ENCODE peak calls at places on chromosomes 3 and 15, in six cellular contexts. D is colonic mucosa, M is spleen, L is ascending aorta, V is HFFc6, O is A549. A is an unnamed sample.

GRCh38 chr15:38525489-38525888 is 39.1 kb downstream of the RASGRP1 start:
- DNase-seq in L (no peak), O (no peak), M (no peak), V (no peak), D (no peak), A (no peak)

GRCh38 chr3:124246949-124247348 is 255.0 kb upstream of the ROPN1 start:
- DNase-seq in D (peak), M (no peak), L (no peak), O (peak), V (no peak), A (peak)

GRCh38 chr3:52277071-52277964 is 1.1 kb downstream of the WDR82 start:
- DNase-seq in M (peak), L (no peak), D (peak), O (peak), V (peak), A (peak)

GRCh38 chr3:179661777-179662176 is 8.9 kb downstream of the USP13 start:
- DNase-seq in V (no peak), M (no peak), L (no peak), D (no peak), O (no peak), A (no peak)

GRCh38 chr3:62210016-62210415 is 163.3 kb downstream of the FEZF2 start:
- DNase-seq in O (no peak), M (no peak), L (no peak), D (no peak), V (no peak), A (no peak)

GRCh38 chr15:90261811-90262210 is 3.7 kb upstream of the NGRN start:
- DNase-seq in L (no peak), O (no peak), D (peak), V (peak), M (peak), A (no peak)

GRCh38 chr3:189754356-189754755 is 123.2 kb downstream of the TP63 start:
- DNase-seq in O (no peak), V (no peak), D (no peak), L (no peak), M (no peak), A (no peak)

GRCh38 chr15:64667736-64668161 is 107.6 kb downstream of the RBPMS2 start:
- DNase-seq in V (peak), L (no peak), M (no peak), D (no peak), O (no peak), A (no peak)

GRCh38 chr3:42535981-42536784 is 33.7 kb downstream of the VIPR1 start:
- DNase-seq in M (peak), V (peak), O (peak), D (peak), L (no peak), A (peak)

GRCh38 chr15:23648920-23649515 is 1.4 kb upstream of the MAGEL2 start:
- DNase-seq in D (peak), V (no peak), L (no peak), M (no peak), O (peak), A (peak)

GRCh38 chr3:22989716-22990115 is 213.4 kb upstream of the UBE2E2 start:
- DNase-seq in D (no peak), M (no peak), L (no peak), O (no peak), V (no peak), A (no peak)

GRCh38 chr15:70092462-70092850 is 5.3 kb downstream of the TLE3 start:
- DNase-seq in L (no peak), M (no peak), V (no peak), D (no peak), O (no peak), A (no peak)

GRCh38 chr3:69504232-69504631 is 118.3 kb upstream of the FRMD4B start:
- DNase-seq in D (no peak), V (no peak), M (no peak), L (no peak), O (no peak), A (no peak)

GRCh38 chr15:25465835-25466234 is 27.0 kb upstream of the UBE3A start:
- DNase-seq in D (no peak), L (no peak), O (no peak), V (no peak), M (no peak), A (no peak)

GRCh38 chr3:105957722-105958121 is 88.9 kb upstream of the CBLB start:
- DNase-seq in O (no peak), V (peak), M (no peak), L (no peak), D (no peak), A (no peak)

GRCh38 chr3:10981961-10982360 is 10.6 kb upstream of the SLC6A1 start:
- DNase-seq in L (no peak), D (no peak), V (no peak), O (no peak), M (no peak), A (no peak)

GRCh38 chr3:178353292-178353814 is 182.9 kb upstream of the KCNMB2 start:
- DNase-seq in M (no peak), L (no peak), V (no peak), O (no peak), D (no peak), A (no peak)

GRCh38 chr3:156762631-156763185 is 63.4 kb upstream of the LEKR1 start:
- DNase-seq in M (no peak), V (peak), D (no peak), L (no peak), O (no peak), A (no peak)

GRCh38 chr3:112629425-112629824 is 11.5 kb downstream of the CCDC80 start:
- DNase-seq in M (no peak), L (no peak), D (peak), O (peak), V (peak), A (no peak)

GRCh38 chr3:16136042-16136441 is 38.4 kb upstream of the GALNT15 start:
- DNase-seq in O (no peak), D (no peak), V (peak), M (no peak), L (no peak), A (no peak)

GRCh38 chr3:44445786-44446185 is 31.7 kb downstream of the ZNF445 start:
- DNase-seq in V (no peak), L (no peak), O (no peak), D (no peak), M (no peak), A (no peak)

GRCh38 chr3:65233561-65233960 is 545.8 kb upstream of the ADAMTS9 start:
- DNase-seq in L (no peak), V (no peak), O (no peak), D (no peak), M (no peak), A (no peak)

GRCh38 chr3:194240766-194241165 is 104.8 kb downstream of the HES1 start:
- DNase-seq in L (no peak), V (no peak), D (no peak), O (no peak), M (no peak), A (no peak)

GRCh38 chr15:34879112-34879511 is 83.8 kb upstream of the ACTC1 start:
- DNase-seq in O (no peak), L (no peak), M (no peak), V (no peak), D (no peak), A (no peak)

GRCh38 chr3:167113466-167113865 is 266.6 kb downstream of the ZBBX start:
- DNase-seq in L (no peak), D (no peak), M (no peak), V (no peak), O (no peak), A (no peak)

GRCh38 chr15:47066386-47066785 is 650.9 kb upstream of the SEMA6D start:
- DNase-seq in L (no peak), D (no peak), M (no peak), V (no peak), O (no peak), A (no peak)

GRCh38 chr3:37015631-37016030 is 22.3 kb downstream of the MLH1 start:
- DNase-seq in L (no peak), O (no peak), M (no peak), D (no peak), V (no peak), A (no peak)

GRCh38 chr3:112582242-112582874 is 20.5 kb downstream of the SLC35A5 start:
- DNase-seq in M (no peak), L (no peak), V (peak), D (no peak), O (peak), A (peak)

GRCh38 chr3:113157408-113157980 is 53.9 kb upstream of the BOC start:
- DNase-seq in M (no peak), O (no peak), L (no peak), D (no peak), V (no peak), A (no peak)

GRCh38 chr3:177960722-177961121 is 575.5 kb upstream of the KCNMB2 start:
- DNase-seq in M (no peak), O (no peak), V (no peak), L (no peak), D (no peak), A (no peak)

GRCh38 chr3:120743081-120743365 is 479 bp downstream of the GTF2E1 start:
- DNase-seq in M (no peak), O (no peak), D (no peak), V (no peak), L (no peak), A (no peak)

GRCh38 chr3:151468284-151468917 is 7.5 kb upstream of the IGSF10 start:
- DNase-seq in O (peak), L (no peak), V (peak), D (peak), M (no peak), A (peak)

GRCh38 chr15:46297766-46298165 is 662.9 kb downstream of the SQOR start:
- DNase-seq in D (no peak), M (no peak), V (no peak), L (no peak), O (no peak), A (no peak)

GRCh38 chr15:63601026-63601726 is 4.0 kb downstream of the FBXL22 start:
- DNase-seq in O (peak), L (no peak), D (peak), M (peak), V (peak), A (no peak)
- TF ChIP-seq CTCF in O (no peak), L (no peak), D (no peak), M (peak), V (no peak), A (peak)

GRCh38 chr15:80475572-80475971 is 71.4 kb downstream of the ARNT2 start:
- DNase-seq in O (no peak), M (no peak), L (no peak), V (no peak), D (no peak), A (no peak)
- TF ChIP-seq CTCF in O (no peak), M (no peak), L (no peak), V (peak), D (no peak), A (no peak)

DNA sequence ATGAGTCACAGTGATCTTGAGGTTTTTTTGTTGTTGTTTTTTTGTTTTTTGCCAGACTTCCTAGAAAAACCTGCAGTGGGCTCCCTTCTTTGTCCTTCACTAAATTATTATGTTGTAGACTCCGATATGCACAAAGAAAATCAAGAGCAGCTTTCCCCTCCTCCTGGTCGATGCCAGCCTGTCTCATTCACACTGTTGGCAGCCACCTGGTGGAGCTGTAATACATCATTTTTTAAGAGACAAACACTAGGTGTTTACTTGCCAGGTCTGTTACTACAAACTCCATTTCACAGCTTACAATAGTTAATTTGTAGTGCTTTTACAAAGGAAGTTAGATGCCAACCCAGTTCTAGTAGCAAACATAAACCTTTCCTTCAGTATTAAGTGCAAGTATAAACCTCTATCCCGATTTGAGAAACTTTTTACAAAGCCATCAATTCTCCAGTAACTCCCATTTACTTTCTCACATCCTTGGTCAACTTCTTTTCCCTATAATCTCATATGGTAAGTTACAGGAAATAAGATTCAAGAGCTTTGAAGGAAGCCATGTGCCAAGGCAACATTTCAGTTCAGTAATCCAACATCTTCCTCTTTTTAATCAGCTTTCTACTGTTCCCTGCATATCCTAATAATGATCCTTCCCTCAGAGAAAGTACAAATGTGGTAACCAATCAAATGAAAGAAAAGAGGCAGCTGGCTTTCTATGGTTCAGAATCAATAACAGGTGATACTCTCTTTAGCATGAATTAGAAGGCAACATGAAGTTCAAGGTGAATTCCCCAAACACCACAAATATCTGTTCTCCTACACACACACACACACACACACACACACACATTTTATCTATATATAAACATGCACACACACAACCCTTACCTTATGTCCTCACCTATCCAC is 14.0 kb downstream of the AAGAB start:
- DNase-seq in L (no peak), M (no peak), D (no peak), V (no peak), O (peak), A (peak)
- TF ChIP-seq CTCF in L (peak), M (no peak), D (no peak), V (peak), O (peak), A (peak)

DNA sequence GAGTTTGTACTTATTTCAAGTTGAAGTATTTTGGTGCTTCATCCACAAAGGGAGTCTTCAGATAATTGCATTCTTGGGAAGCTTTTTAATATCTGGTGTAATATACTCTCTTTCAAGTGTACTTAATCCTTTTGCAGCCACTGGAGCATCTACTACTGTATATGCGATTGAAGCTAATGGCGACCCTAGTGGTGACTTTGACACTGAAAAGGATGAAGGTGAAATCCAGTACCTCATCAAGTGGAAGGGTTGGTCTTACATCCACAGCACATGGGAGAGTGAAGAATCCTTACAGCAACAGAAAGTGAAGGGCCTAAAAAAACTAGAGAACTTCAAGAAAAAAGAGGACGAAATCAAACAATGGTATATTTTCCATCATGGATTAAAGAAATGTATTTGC is 42.6 kb downstream of the CHD2 start:
- DNase-seq in O (no peak), V (no peak), L (no peak), M (no peak), D (no peak), A (no peak)
- TF ChIP-seq CTCF in O (no peak), V (no peak), L (no peak), M (no peak), D (no peak), A (no peak)

GRCh38 chr3:55405436-55405835 is 81.7 kb downstream of the WNT5A start:
- DNase-seq in M (no peak), D (no peak), O (peak), V (no peak), L (no peak), A (no peak)
- TF ChIP-seq CTCF in M (no peak), D (no peak), O (no peak), V (peak), L (no peak), A (peak)

DNA sequence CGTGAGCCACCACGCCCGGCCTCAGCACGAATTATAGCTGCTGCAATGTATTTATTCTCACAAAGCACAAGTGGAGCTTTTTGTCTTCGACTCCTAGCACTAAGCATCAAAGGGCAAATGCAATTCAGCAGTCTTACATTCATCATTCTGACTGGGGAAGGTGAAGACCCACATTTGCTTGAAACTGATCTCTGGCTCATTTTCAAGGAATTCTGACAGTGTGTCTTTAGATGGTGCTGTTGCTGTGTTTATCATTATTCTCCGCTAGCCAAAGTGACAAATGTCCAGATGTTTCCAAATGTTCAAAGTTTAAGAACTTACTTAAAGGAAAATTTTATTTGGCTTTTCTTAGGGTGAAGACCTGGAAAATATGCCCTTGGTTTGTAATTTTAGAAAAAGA is 55.9 kb downstream of the SGO1 start:
- DNase-seq in O (no peak), M (no peak), D (no peak), V (no peak), L (no peak), A (no peak)
- TF ChIP-seq CTCF in O (no peak), M (no peak), D (no peak), V (no peak), L (no peak), A (peak)

GRCh38 chr3:14373753-14374376 is 28.5 kb upstream of the SLC6A6 start:
- DNase-seq in O (no peak), M (no peak), D (no peak), V (no peak), L (no peak), A (no peak)

GRCh38 chr3:14377044-14377837 is 25.2 kb upstream of the SLC6A6 start:
- DNase-seq in V (no peak), O (no peak), M (no peak), D (no peak), L (no peak), A (no peak)

GRCh38 chr3:14376348-14377043 is 25.9 kb upstream of the SLC6A6 start:
- DNase-seq in D (no peak), V (no peak), L (no peak), O (no peak), M (no peak), A (no peak)

GRCh38 chr3:14374444-14374883 is 27.9 kb upstream of the SLC6A6 start:
- DNase-seq in D (no peak), M (no peak), O (no peak), L (no peak), V (no peak), A (no peak)

DNA sequence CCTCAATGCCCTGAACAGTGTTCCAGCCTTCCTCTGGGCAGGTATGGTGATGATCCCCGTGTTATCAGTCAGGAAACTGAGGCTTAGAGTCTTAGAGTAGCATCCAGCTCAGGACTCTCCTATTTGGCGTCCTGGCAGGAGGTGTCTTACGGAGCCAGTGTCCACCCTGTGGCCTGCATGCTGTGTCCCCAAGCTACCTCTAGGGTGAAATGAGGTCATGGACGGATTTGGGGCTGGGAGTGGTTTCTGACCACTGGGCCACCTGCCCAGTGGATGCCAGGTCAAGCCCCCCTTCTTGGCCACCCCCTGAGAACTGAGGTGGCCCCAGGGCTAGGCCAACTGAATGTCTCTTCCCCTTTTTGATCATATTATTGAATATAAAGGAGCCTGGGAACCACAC is 27.2 kb upstream of the SLC6A6 start:
- DNase-seq in D (no peak), L (no peak), O (no peak), M (no peak), V (no peak), A (no peak)
- TF ChIP-seq CTCF in D (no peak), L (no peak), O (no peak), M (no peak), V (peak), A (no peak)

GRCh38 chr15:99361541-99362185 is 110.4 kb downstream of the LRRC28 start:
- DNase-seq in M (no peak), L (no peak), O (peak), D (no peak), V (peak), A (no peak)
- TF ChIP-seq CTCF in M (no peak), L (peak), O (peak), D (peak), V (peak), A (peak)

DNA sequence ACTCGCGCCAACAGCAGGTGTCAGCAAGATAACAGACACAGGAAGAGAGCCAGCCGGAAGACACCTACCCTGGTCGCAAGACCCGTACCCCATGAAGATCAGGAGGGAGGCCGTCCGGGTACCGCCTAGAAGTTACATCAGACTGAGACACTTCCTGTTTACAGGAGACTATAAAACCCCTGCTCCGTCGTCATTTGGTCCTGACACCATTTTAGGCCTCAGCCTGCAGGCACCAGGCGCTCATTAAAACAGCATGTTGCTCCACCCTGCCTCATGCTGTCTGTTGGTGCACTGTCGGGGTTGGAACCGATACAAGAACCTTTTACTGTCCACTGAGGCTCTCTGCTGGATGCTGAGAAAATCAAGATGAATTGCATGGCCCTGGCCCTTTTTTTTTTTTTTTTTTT is 15.6 kb upstream of the PRTG start:
- DNase-seq in O (no peak), D (no peak), V (no peak), M (no peak), L (no peak), A (no peak)
- TF ChIP-seq CTCF in O (no peak), D (no peak), V (no peak), M (no peak), L (no peak), A (no peak)

A was measured in HepG2.